ENCODE peak calls at places on chromosomes 13 and 19, in nine cellular contexts. One of them, this sample, is unnamed.

GRCh38 chr19:54332149-54332548 is 6.8 kb downstream of the LILRA4 start:
- DNase-seq in neuronal stem cell: no peak
- DNase-seq in naive thymus-derived CD4-positive, alpha-beta T cell: no peak
- DNase-seq in tibial nerve: no peak
- DNase-seq in Peyer's patch: peak; percentile 8
- DNase-seq in psoas muscle: no peak
- DNase-seq in thoracic aorta: no peak
- DNase-seq in heart left ventricle: no peak
- DNase-seq in A549: no peak
- DNase-seq in this sample: no peak

GRCh38 chr13:49652691-49653305 is 24.5 kb downstream of the ARL11 start:
- DNase-seq in naive thymus-derived CD4-positive, alpha-beta T cell: no peak
- DNase-seq in heart left ventricle: no peak
- DNase-seq in A549: peak; percentile 52
- DNase-seq in tibial nerve: no peak
- DNase-seq in thoracic aorta: no peak
- DNase-seq in Peyer's patch: peak; percentile 69
- DNase-seq in psoas muscle: peak; percentile 27
- DNase-seq in neuronal stem cell: peak; percentile 36
- DNase-seq in this sample: no peak

GRCh38 chr19:48961051-48961649 is 4.0 kb upstream of the FTL start:
- DNase-seq in neuronal stem cell: no peak
- DNase-seq in Peyer's patch: peak; percentile 54
- DNase-seq in thoracic aorta: no peak
- DNase-seq in A549: peak; percentile 57
- DNase-seq in tibial nerve: no peak
- DNase-seq in heart left ventricle: no peak
- DNase-seq in psoas muscle: no peak
- DNase-seq in naive thymus-derived CD4-positive, alpha-beta T cell: no peak
- DNase-seq in this sample: no peak

GRCh38 chr13:114263590-114263989 is 17.8 kb upstream of the UPF3A start:
- DNase-seq in Peyer's patch: no peak
- DNase-seq in A549: no peak
- DNase-seq in neuronal stem cell: no peak
- DNase-seq in tibial nerve: no peak
- DNase-seq in thoracic aorta: no peak
- DNase-seq in psoas muscle: no peak
- DNase-seq in heart left ventricle: no peak
- DNase-seq in naive thymus-derived CD4-positive, alpha-beta T cell: no peak
- DNase-seq in this sample: no peak

GRCh38 chr13:112679932-112680677 is 9.7 kb upstream of the ATP11A start:
- DNase-seq in Peyer's patch: no peak
- DNase-seq in naive thymus-derived CD4-positive, alpha-beta T cell: no peak
- DNase-seq in tibial nerve: no peak
- DNase-seq in neuronal stem cell: no peak
- DNase-seq in thoracic aorta: no peak
- DNase-seq in psoas muscle: no peak
- DNase-seq in heart left ventricle: no peak
- DNase-seq in A549: no peak
- DNase-seq in this sample: no peak

GRCh38 chr13:103263448-103263847 is 197.2 kb upstream of the SLC10A2 start:
- DNase-seq in thoracic aorta: no peak
- DNase-seq in tibial nerve: no peak
- DNase-seq in heart left ventricle: no peak
- DNase-seq in psoas muscle: no peak
- DNase-seq in A549: no peak
- DNase-seq in Peyer's patch: no peak
- DNase-seq in naive thymus-derived CD4-positive, alpha-beta T cell: no peak
- DNase-seq in neuronal stem cell: no peak
- DNase-seq in this sample: no peak

GRCh38 chr13:92224052-92224821 is 825.8 kb downstream of the GPC5 start:
- DNase-seq in thoracic aorta: no peak
- DNase-seq in neuronal stem cell: no peak
- DNase-seq in psoas muscle: no peak
- DNase-seq in Peyer's patch: no peak
- DNase-seq in heart left ventricle: no peak
- DNase-seq in naive thymus-derived CD4-positive, alpha-beta T cell: no peak
- DNase-seq in A549: no peak
- DNase-seq in tibial nerve: no peak
- DNase-seq in this sample: no peak

GRCh38 chr19:19342086-19343015 is 21.7 kb downstream of the MAU2 start:
- DNase-seq in A549: peak; percentile 70
- DNase-seq in neuronal stem cell: peak; percentile 60
- DNase-seq in naive thymus-derived CD4-positive, alpha-beta T cell: no peak
- DNase-seq in psoas muscle: peak; percentile 70
- DNase-seq in thoracic aorta: no peak
- DNase-seq in tibial nerve: no peak
- DNase-seq in Peyer's patch: peak; percentile 77
- DNase-seq in heart left ventricle: peak; percentile 60
- DNase-seq in this sample: no peak

GRCh38 chr13:73056054-73056962 is 2.5 kb upstream of the KLF5 start:
- DNase-seq in tibial nerve: no peak
- DNase-seq in naive thymus-derived CD4-positive, alpha-beta T cell: no peak
- DNase-seq in Peyer's patch: no peak
- DNase-seq in neuronal stem cell: no peak
- DNase-seq in thoracic aorta: no peak
- DNase-seq in A549: peak; percentile 76
- DNase-seq in psoas muscle: no peak
- DNase-seq in heart left ventricle: no peak
- DNase-seq in this sample: no peak

GRCh38 chr13:71874490-71874889 is 7.5 kb upstream of the DACH1 start:
- DNase-seq in neuronal stem cell: no peak
- DNase-seq in heart left ventricle: no peak
- DNase-seq in tibial nerve: no peak
- DNase-seq in naive thymus-derived CD4-positive, alpha-beta T cell: no peak
- DNase-seq in psoas muscle: no peak
- DNase-seq in thoracic aorta: no peak
- DNase-seq in A549: no peak
- DNase-seq in Peyer's patch: peak; percentile 48
- DNase-seq in this sample: no peak

GRCh38 chr19:10952809-10953208 is 8.0 kb upstream of the SMARCA4 start:
- DNase-seq in thoracic aorta: no peak
- DNase-seq in neuronal stem cell: no peak
- DNase-seq in naive thymus-derived CD4-positive, alpha-beta T cell: no peak
- DNase-seq in A549: no peak
- DNase-seq in psoas muscle: no peak
- DNase-seq in Peyer's patch: peak; percentile 72
- DNase-seq in heart left ventricle: no peak
- DNase-seq in tibial nerve: no peak
- DNase-seq in this sample: no peak

GRCh38 chr19:15199652-15200574 is 882 bp downstream of the NOTCH3 start:
- DNase-seq in heart left ventricle: no peak
- DNase-seq in psoas muscle: no peak
- DNase-seq in naive thymus-derived CD4-positive, alpha-beta T cell: no peak
- DNase-seq in Peyer's patch: no peak
- DNase-seq in tibial nerve: no peak
- DNase-seq in thoracic aorta: no peak
- DNase-seq in neuronal stem cell: peak; percentile 83
- DNase-seq in A549: no peak
- DNase-seq in this sample: no peak

GRCh38 chr19:14088634-14089411 is 1.7 kb downstream of the SAMD1 start:
- DNase-seq in A549: no peak
- DNase-seq in Peyer's patch: no peak
- DNase-seq in neuronal stem cell: no peak
- DNase-seq in heart left ventricle: no peak
- DNase-seq in psoas muscle: no peak
- DNase-seq in naive thymus-derived CD4-positive, alpha-beta T cell: no peak
- DNase-seq in thoracic aorta: no peak
- DNase-seq in tibial nerve: no peak
- DNase-seq in this sample: no peak

GRCh38 chr13:52344108-52344507 is 61.9 kb downstream of the THSD1 start:
- DNase-seq in naive thymus-derived CD4-positive, alpha-beta T cell: no peak
- DNase-seq in tibial nerve: no peak
- DNase-seq in A549: no peak
- DNase-seq in Peyer's patch: no peak
- DNase-seq in neuronal stem cell: no peak
- DNase-seq in heart left ventricle: no peak
- DNase-seq in thoracic aorta: no peak
- DNase-seq in psoas muscle: no peak
- DNase-seq in this sample: no peak
- H3K4me3 ChIP-seq in naive thymus-derived CD4-positive, alpha-beta T cell: no peak overlapping the region
- H3K4me3 ChIP-seq in tibial nerve: no peak overlapping the region
- H3K4me3 ChIP-seq in A549: no peak overlapping the region
- H3K4me3 ChIP-seq in Peyer's patch: no peak overlapping the region
- H3K4me3 ChIP-seq in neuronal stem cell: no peak overlapping the region
- H3K4me3 ChIP-seq in heart left ventricle: peak overlapping the region; percentile 19
- H3K4me3 ChIP-seq in thoracic aorta: no peak overlapping the region
- H3K4me3 ChIP-seq in psoas muscle: no peak overlapping the region
- H3K4me3 ChIP-seq in this sample: peak overlapping the region; percentile 12

DNA sequence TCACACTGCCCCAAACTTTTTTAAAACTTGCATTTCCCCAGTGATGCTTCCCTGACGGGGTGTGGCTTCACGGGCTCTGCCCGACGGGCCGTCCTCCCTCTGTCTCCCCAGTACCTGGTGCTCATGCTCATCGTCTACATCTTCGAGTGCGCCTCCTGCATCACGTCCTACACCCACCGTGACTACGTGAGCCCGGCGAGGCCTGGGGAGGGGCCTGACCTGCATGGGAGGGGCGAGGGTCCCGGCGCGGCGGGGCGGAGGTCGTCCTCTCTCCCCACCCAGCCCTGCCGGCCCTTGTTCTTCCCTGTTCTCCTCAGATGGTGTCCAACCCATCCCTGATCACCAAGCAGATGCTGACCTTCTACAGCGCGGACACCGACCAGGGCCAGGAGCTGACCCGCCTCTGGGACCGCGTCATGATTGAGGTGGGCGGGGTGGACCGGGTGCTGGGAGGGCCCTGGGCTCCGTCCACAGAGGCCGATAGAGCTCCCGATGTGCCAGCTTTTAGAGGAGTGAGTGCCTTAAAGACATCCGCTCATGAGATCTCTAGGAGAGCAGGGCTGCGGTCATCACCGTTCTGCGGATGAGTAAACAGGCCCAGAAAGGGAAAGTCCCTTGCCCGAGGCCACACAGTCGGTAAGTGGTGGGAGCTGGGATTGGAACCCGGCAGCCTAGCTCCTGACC is 6.9 kb downstream of the UPK1A start:
- DNase-seq in thoracic aorta: no peak
- DNase-seq in heart left ventricle: peak; percentile 54
- DNase-seq in naive thymus-derived CD4-positive, alpha-beta T cell: no peak
- DNase-seq in A549: peak; percentile 85
- DNase-seq in tibial nerve: no peak
- DNase-seq in neuronal stem cell: no peak
- DNase-seq in psoas muscle: peak; percentile 34
- DNase-seq in Peyer's patch: peak; percentile 58
- DNase-seq in this sample: peak; percentile 60
- H3K4me3 ChIP-seq in thoracic aorta: peak overlapping the region; percentile 51
- H3K4me3 ChIP-seq in heart left ventricle: peak overlapping the region; percentile 35
- H3K4me3 ChIP-seq in naive thymus-derived CD4-positive, alpha-beta T cell: peak overlapping the region; percentile 46
- H3K4me3 ChIP-seq in A549: peak overlapping the region; percentile 47
- H3K4me3 ChIP-seq in tibial nerve: peak overlapping the region; percentile 20
- H3K4me3 ChIP-seq in neuronal stem cell: peak overlapping the region; percentile 22
- H3K4me3 ChIP-seq in psoas muscle: peak overlapping the region; percentile 49
- H3K4me3 ChIP-seq in Peyer's patch: peak overlapping the region; percentile 34
- H3K4me3 ChIP-seq in this sample: peak overlapping the region; percentile 2

GRCh38 chr13:98653471-98653985 is 76.6 kb upstream of the STK24 start:
- DNase-seq in naive thymus-derived CD4-positive, alpha-beta T cell: peak; percentile 64
- DNase-seq in tibial nerve: peak; percentile 65
- DNase-seq in neuronal stem cell: peak; percentile 68
- DNase-seq in psoas muscle: peak; percentile 68
- DNase-seq in heart left ventricle: peak; percentile 73
- DNase-seq in thoracic aorta: peak; percentile 24
- DNase-seq in Peyer's patch: peak; percentile 93
- DNase-seq in A549: peak; percentile 76
- DNase-seq in this sample: peak; percentile 83

GRCh38 chr13:98657506-98658085 is 80.7 kb upstream of the STK24 start:
- DNase-seq in naive thymus-derived CD4-positive, alpha-beta T cell: no peak
- DNase-seq in neuronal stem cell: no peak
- DNase-seq in heart left ventricle: no peak
- DNase-seq in A549: no peak
- DNase-seq in thoracic aorta: no peak
- DNase-seq in Peyer's patch: no peak
- DNase-seq in tibial nerve: no peak
- DNase-seq in psoas muscle: no peak
- DNase-seq in this sample: no peak

GRCh38 chr13:98652721-98653470 is 76.0 kb upstream of the STK24 start:
- DNase-seq in psoas muscle: no peak
- DNase-seq in tibial nerve: no peak
- DNase-seq in naive thymus-derived CD4-positive, alpha-beta T cell: no peak
- DNase-seq in thoracic aorta: no peak
- DNase-seq in Peyer's patch: peak; percentile 18
- DNase-seq in neuronal stem cell: no peak
- DNase-seq in A549: no peak
- DNase-seq in heart left ventricle: no peak
- DNase-seq in this sample: no peak

GRCh38 chr13:98658131-98658530 is 81.2 kb upstream of the STK24 start:
- DNase-seq in psoas muscle: no peak
- DNase-seq in naive thymus-derived CD4-positive, alpha-beta T cell: no peak
- DNase-seq in Peyer's patch: peak; percentile 44
- DNase-seq in A549: no peak
- DNase-seq in thoracic aorta: no peak
- DNase-seq in tibial nerve: no peak
- DNase-seq in neuronal stem cell: no peak
- DNase-seq in heart left ventricle: peak; percentile 45
- DNase-seq in this sample: no peak

DNA sequence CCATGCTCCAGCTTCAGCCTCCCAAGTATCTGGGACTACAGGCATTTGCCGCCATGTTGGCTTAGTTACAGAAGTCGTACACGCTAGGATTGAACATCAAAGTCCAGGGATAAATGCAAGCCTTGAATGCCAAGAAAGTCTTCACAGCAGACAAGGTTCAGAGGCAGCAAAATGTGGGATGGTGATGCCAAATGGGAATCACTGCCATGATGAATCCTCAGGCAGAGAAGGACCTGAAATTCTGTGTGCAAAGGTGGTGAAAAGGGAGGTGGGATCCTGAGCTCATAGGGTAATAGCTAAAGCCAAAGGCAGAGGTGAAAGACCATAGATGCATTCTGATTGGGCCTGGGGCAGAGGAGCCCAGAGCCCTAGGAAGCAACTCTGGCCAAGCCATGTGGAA is 79.3 kb upstream of the STK24 start:
- DNase-seq in psoas muscle: no peak
- DNase-seq in neuronal stem cell: no peak
- DNase-seq in thoracic aorta: no peak
- DNase-seq in Peyer's patch: peak; percentile 14
- DNase-seq in naive thymus-derived CD4-positive, alpha-beta T cell: no peak
- DNase-seq in A549: no peak
- DNase-seq in heart left ventricle: no peak
- DNase-seq in tibial nerve: no peak
- DNase-seq in this sample: no peak
- H3K4me3 ChIP-seq in psoas muscle: no peak overlapping the region
- H3K4me3 ChIP-seq in neuronal stem cell: no peak overlapping the region
- H3K4me3 ChIP-seq in thoracic aorta: no peak overlapping the region
- H3K4me3 ChIP-seq in Peyer's patch: no peak overlapping the region
- H3K4me3 ChIP-seq in naive thymus-derived CD4-positive, alpha-beta T cell: no peak overlapping the region
- H3K4me3 ChIP-seq in A549: no peak overlapping the region
- H3K4me3 ChIP-seq in heart left ventricle: no peak overlapping the region
- H3K4me3 ChIP-seq in tibial nerve: no peak overlapping the region
- H3K4me3 ChIP-seq in this sample: no peak overlapping the region

DNA sequence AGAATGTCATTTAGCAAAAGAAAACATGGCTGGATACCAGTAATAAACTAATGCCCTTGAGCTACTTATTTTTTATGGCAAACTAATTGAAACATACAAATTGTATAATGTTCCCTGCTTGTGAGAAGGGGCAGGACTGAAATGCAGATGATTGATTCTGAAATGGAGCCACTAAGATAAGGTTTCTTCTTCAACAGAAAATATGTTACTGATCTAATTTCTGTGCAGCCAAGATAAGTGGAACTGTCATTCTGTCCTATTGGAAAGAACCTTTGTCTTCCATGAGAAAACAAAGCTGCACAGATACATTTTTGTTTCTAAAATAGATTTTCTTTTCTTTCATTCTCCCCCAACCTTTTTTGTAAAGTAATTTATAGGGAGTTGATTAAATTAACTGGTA is 40.0 kb downstream of the STARD13 start:
- DNase-seq in heart left ventricle: no peak
- DNase-seq in Peyer's patch: no peak
- DNase-seq in thoracic aorta: no peak
- DNase-seq in psoas muscle: no peak
- DNase-seq in naive thymus-derived CD4-positive, alpha-beta T cell: no peak
- DNase-seq in neuronal stem cell: no peak
- DNase-seq in A549: no peak
- DNase-seq in tibial nerve: no peak
- DNase-seq in this sample: no peak
- H3K4me3 ChIP-seq in heart left ventricle: no peak overlapping the region
- H3K4me3 ChIP-seq in Peyer's patch: no peak overlapping the region
- H3K4me3 ChIP-seq in thoracic aorta: no peak overlapping the region
- H3K4me3 ChIP-seq in psoas muscle: no peak overlapping the region
- H3K4me3 ChIP-seq in naive thymus-derived CD4-positive, alpha-beta T cell: no peak overlapping the region
- H3K4me3 ChIP-seq in neuronal stem cell: no peak overlapping the region
- H3K4me3 ChIP-seq in A549: no peak overlapping the region
- H3K4me3 ChIP-seq in tibial nerve: no peak overlapping the region
- H3K4me3 ChIP-seq in this sample: no peak overlapping the region

This sample was measured in right atrium auricular region.